ENCODE peak calls at places on chromosomes 1 and 21, in four cellular contexts. One of them, this sample, is unnamed. For H3K9me3, the result is how much of the 10 kb centered on the place peaks cover.

GRCh38 chr1:40692429-40692905 is 963 bp downstream of the NFYC start:
- DNase-seq in astrocyte: peak
- DNase-seq in Karpas-422: no peak
- DNase-seq in neural progenitor cell: peak
- DNase-seq in this sample: no peak

GRCh38 chr1:33348194-33348593 is 27.3 kb upstream of the A3GALT2 start:
- DNase-seq in Karpas-422: no peak
- DNase-seq in astrocyte: peak
- DNase-seq in neural progenitor cell: peak
- DNase-seq in this sample: no peak

GRCh38 chr1:8097077-8097799 is 71.1 kb upstream of the ERRFI1 start:
- DNase-seq in astrocyte: peak
- DNase-seq in Karpas-422: no peak
- DNase-seq in neural progenitor cell: no peak
- DNase-seq in this sample: no peak

GRCh38 chr1:26237230-26237966 is 3.4 kb downstream of the CEP85 start:
- DNase-seq in Karpas-422: no peak
- DNase-seq in neural progenitor cell: no peak
- DNase-seq in astrocyte: peak
- DNase-seq in this sample: no peak

GRCh38 chr1:170698711-170699275 is 34.9 kb downstream of the PRRX1 start:
- DNase-seq in astrocyte: peak
- DNase-seq in neural progenitor cell: peak
- DNase-seq in Karpas-422: no peak
- DNase-seq in this sample: no peak

GRCh38 chr1:82867781-82868180 is 1067.0 kb downstream of the ADGRL2 start:
- DNase-seq in Karpas-422: no peak
- DNase-seq in neural progenitor cell: no peak
- DNase-seq in astrocyte: no peak
- DNase-seq in this sample: no peak

GRCh38 chr1:117753232-117753631 is 147.4 kb downstream of the TENT5C start:
- DNase-seq in Karpas-422: no peak
- DNase-seq in neural progenitor cell: no peak
- DNase-seq in astrocyte: no peak
- DNase-seq in this sample: no peak

GRCh38 chr21:39136711-39137110 is 46.5 kb downstream of the PSMG1 start:
- DNase-seq in neural progenitor cell: no peak
- DNase-seq in Karpas-422: no peak
- DNase-seq in astrocyte: peak
- DNase-seq in this sample: no peak

GRCh38 chr1:3035871-3036645 is 14.8 kb downstream of the ACTRT2 start:
- DNase-seq in Karpas-422: no peak
- DNase-seq in astrocyte: no peak
- DNase-seq in neural progenitor cell: no peak
- DNase-seq in this sample: no peak

GRCh38 chr1:162641128-162641527 is 8.9 kb downstream of the DDR2 start:
- DNase-seq in Karpas-422: no peak
- DNase-seq in neural progenitor cell: no peak
- DNase-seq in astrocyte: no peak
- DNase-seq in this sample: no peak

GRCh38 chr1:6423321-6423999 is 1.1 kb upstream of the ESPN start:
- DNase-seq in Karpas-422: peak
- DNase-seq in neural progenitor cell: peak
- DNase-seq in astrocyte: peak
- DNase-seq in this sample: peak

GRCh38 chr21:29975776-29976175 is 36.0 kb upstream of the GRIK1 start:
- DNase-seq in astrocyte: no peak
- DNase-seq in neural progenitor cell: no peak
- DNase-seq in Karpas-422: no peak
- DNase-seq in this sample: no peak
- H3K9me3 ChIP-seq in astrocyte: under half
- H3K9me3 ChIP-seq in neural progenitor cell: under half
- H3K9me3 ChIP-seq in Karpas-422: under half
- H3K9me3 ChIP-seq in this sample: under half

GRCh38 chr1:93219443-93219842 is 38.9 kb downstream of the CCDC18 start:
- DNase-seq in Karpas-422: no peak
- DNase-seq in astrocyte: peak
- DNase-seq in neural progenitor cell: no peak
- DNase-seq in this sample: peak
- H3K9ac ChIP-seq in Karpas-422: no peak
- H3K9ac ChIP-seq in astrocyte: no peak
- H3K9ac ChIP-seq in neural progenitor cell: no peak
- H3K9ac ChIP-seq in this sample: peak

DNA sequence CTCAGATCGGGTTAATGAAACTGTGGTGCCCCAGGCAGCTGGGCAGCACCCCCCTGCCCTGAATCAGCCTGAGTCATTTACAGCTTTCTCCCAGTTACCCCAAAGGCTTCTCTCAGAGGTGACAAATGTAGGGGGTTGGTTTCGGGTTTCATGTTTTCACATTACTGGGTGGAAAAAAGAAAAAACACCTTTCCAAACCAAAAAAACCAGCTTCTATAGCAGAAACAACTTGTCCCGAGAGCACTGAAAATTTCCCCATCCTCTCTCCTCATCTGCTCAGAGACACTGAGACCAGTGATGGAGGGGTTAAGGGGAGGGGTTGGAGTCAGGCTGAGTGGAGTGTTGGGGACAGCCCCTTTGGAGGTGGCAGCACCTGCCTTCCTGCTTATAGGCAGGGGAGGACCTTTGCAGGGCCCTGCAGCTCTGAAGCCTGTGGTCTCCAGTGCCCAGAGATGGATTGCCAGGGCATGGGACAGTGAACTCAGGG is 15.6 kb downstream of the UTP11 start:
- DNase-seq in astrocyte: no peak
- DNase-seq in neural progenitor cell: no peak
- DNase-seq in Karpas-422: no peak
- DNase-seq in this sample: no peak
- H3K4me2 ChIP-seq in astrocyte: no peak
- H3K4me2 ChIP-seq in neural progenitor cell: peak
- H3K4me2 ChIP-seq in Karpas-422: no peak
- H3K4me2 ChIP-seq in this sample: no peak

DNA sequence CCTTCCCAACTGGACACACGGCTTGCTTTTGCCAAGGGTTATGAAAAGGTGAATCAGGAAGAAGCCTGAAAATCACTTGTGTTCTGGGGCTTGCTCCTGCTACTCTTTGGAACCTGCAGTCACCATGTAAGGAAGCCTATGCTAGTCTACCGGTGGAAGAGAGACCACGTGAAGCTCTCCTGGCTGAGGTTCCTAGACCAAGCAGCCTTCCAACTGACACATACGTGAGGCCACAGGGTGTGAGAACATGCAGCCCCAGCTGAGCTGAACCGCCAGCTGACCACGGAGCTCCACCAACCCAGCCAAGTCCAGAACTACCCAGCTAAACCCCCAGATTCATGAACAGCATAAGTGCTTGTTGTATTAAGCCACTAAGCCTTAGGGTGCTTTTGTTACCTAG is 72.8 kb upstream of the KRTAP19-8 start:
- DNase-seq in astrocyte: no peak
- DNase-seq in Karpas-422: no peak
- DNase-seq in neural progenitor cell: no peak
- DNase-seq in this sample: no peak
- H3K9me3 ChIP-seq in astrocyte: under half
- H3K9me3 ChIP-seq in Karpas-422: under half
- H3K9me3 ChIP-seq in neural progenitor cell: under half
- H3K9me3 ChIP-seq in this sample: under half

GRCh38 chr1:18957532-18958295 is 1.2 kb upstream of the IFFO2 start:
- DNase-seq in Karpas-422: no peak
- DNase-seq in astrocyte: no peak
- DNase-seq in neural progenitor cell: no peak
- DNase-seq in this sample: no peak

GRCh38 chr1:18955116-18955441 is 1.4 kb downstream of the IFFO2 start:
- DNase-seq in astrocyte: no peak
- DNase-seq in neural progenitor cell: no peak
- DNase-seq in Karpas-422: no peak
- DNase-seq in this sample: no peak

GRCh38 chr1:18955442-18956188 is 861 bp downstream of the IFFO2 start:
- DNase-seq in astrocyte: no peak
- DNase-seq in Karpas-422: no peak
- DNase-seq in neural progenitor cell: peak
- DNase-seq in this sample: peak

GRCh38 chr1:18956189-18957135 is at the start of gene IFFO2:
- DNase-seq in astrocyte: peak
- DNase-seq in Karpas-422: peak
- DNase-seq in neural progenitor cell: peak
- DNase-seq in this sample: peak

DNA sequence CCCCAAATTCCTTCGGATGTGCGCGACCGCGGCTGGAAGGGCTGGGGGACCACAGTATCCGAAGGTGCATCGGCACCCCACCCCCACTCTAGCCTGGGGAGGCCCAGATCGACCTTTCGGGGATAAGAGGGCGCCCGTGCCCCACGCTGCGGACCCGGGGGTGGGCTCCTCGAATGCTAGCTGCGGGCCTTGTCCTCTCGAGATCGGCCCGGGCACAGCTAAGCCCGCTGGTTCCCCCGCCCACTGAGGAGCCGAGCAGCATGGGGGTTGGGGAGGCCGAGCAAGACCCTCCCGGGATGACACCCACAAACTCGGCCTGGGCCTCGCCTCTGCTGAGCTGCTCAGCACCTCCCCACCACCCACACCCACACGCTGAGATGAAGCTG is 653 bp upstream of the IFFO2 start:
- DNase-seq in astrocyte: no peak
- DNase-seq in neural progenitor cell: peak
- DNase-seq in Karpas-422: no peak
- DNase-seq in this sample: peak
- H3K9ac ChIP-seq in astrocyte: peak
- H3K9ac ChIP-seq in neural progenitor cell: no peak
- H3K9ac ChIP-seq in Karpas-422: no peak
- H3K9ac ChIP-seq in this sample: peak

GRCh38 chr1:164770149-164770529 is 211.2 kb downstream of the PBX1 start:
- DNase-seq in Karpas-422: peak
- DNase-seq in neural progenitor cell: no peak
- DNase-seq in astrocyte: no peak
- DNase-seq in this sample: no peak

GRCh38 chr1:164772635-164773034 is 213.7 kb downstream of the PBX1 start:
- DNase-seq in Karpas-422: no peak
- DNase-seq in neural progenitor cell: no peak
- DNase-seq in astrocyte: peak
- DNase-seq in this sample: no peak

GRCh38 chr1:164769504-164770148 is 210.6 kb downstream of the PBX1 start:
- DNase-seq in astrocyte: no peak
- DNase-seq in neural progenitor cell: no peak
- DNase-seq in Karpas-422: peak
- DNase-seq in this sample: no peak

GRCh38 chr1:164771568-164772350 is 212.8 kb downstream of the PBX1 start:
- DNase-seq in Karpas-422: no peak
- DNase-seq in neural progenitor cell: no peak
- DNase-seq in astrocyte: peak
- DNase-seq in this sample: no peak

GRCh38 chr1:164771001-164771550 is 212.1 kb downstream of the PBX1 start:
- DNase-seq in Karpas-422: no peak
- DNase-seq in astrocyte: peak
- DNase-seq in neural progenitor cell: no peak
- DNase-seq in this sample: no peak
- H3K4me2 ChIP-seq in Karpas-422: no peak
- H3K4me2 ChIP-seq in astrocyte: peak
- H3K4me2 ChIP-seq in neural progenitor cell: no peak
- H3K4me2 ChIP-seq in this sample: no peak

GRCh38 chr1:115255154-115255553 is 82.9 kb downstream of the NGF start:
- DNase-seq in neural progenitor cell: no peak
- DNase-seq in Karpas-422: no peak
- DNase-seq in astrocyte: peak
- DNase-seq in this sample: no peak

GRCh38 chr1:115252585-115252984 is 85.5 kb downstream of the NGF start:
- DNase-seq in neural progenitor cell: no peak
- DNase-seq in astrocyte: no peak
- DNase-seq in Karpas-422: no peak
- DNase-seq in this sample: no peak

GRCh38 chr1:115261511-115261910 is 76.5 kb downstream of the NGF start:
- DNase-seq in Karpas-422: no peak
- DNase-seq in astrocyte: no peak
- DNase-seq in neural progenitor cell: no peak
- DNase-seq in this sample: no peak

GRCh38 chr1:115258302-115258866 is 79.7 kb downstream of the NGF start:
- DNase-seq in neural progenitor cell: no peak
- DNase-seq in astrocyte: peak
- DNase-seq in Karpas-422: no peak
- DNase-seq in this sample: no peak

DNA sequence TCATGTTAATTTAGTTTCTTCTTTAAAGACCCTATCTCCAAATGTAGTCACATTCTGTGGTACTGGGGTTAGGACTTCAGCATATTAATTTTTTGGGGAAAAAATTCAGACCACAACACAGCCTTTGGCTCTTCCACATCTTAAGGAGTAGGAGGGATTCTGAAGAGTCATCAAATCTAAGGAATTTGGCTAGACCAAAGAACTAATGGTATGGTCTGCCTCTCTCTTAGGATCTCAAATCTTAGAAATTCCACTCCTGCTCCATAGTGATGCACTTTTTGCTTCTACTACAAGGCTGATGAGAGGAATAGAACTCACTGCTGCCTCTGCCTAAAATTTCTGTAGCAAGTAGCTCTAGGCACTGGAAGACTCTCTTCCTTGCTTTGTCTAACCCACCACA is 80.5 kb downstream of the NGF start:
- DNase-seq in neural progenitor cell: no peak
- DNase-seq in astrocyte: peak
- DNase-seq in Karpas-422: no peak
- DNase-seq in this sample: no peak
- H3K9me3 ChIP-seq in neural progenitor cell: under half
- H3K9me3 ChIP-seq in astrocyte: under half
- H3K9me3 ChIP-seq in Karpas-422: under half
- H3K9me3 ChIP-seq in this sample: under half

This sample was measured in DND-41.